ENCODE peak calls at places on chromosomes 12 and 14, in eight cellular contexts. C, X, J, Z, F, T, V and G are unnamed samples.

GRCh38 chr12:4032906-4033628 is 159.9 kb upstream of the PARP11 start:
- DNase-seq in C (no peak), X (peak), J (no peak), Z (peak), F (no peak), T (no peak), V (no peak), G (no peak)

GRCh38 chr14:95072310-95072709 is 85.0 kb downstream of the DICER1 start:
- DNase-seq in C (no peak), X (no peak), J (no peak), Z (no peak), F (no peak), T (no peak), V (no peak), G (no peak)

GRCh38 chr12:65779091-65779642 is 45.1 kb upstream of the HMGA2 start:
- DNase-seq in C (no peak), X (peak), J (no peak), Z (no peak), F (no peak), T (peak), V (peak), G (no peak)

GRCh38 chr14:21846227-21846885 is 172.7 kb upstream of the OR4E1 start:
- DNase-seq in C (no peak), X (no peak), J (peak), Z (no peak), F (no peak), T (no peak), V (peak), G (no peak)

GRCh38 chr14:95340201-95340697 is 20.5 kb upstream of the CLMN start:
- DNase-seq in C (no peak), X (no peak), J (peak), Z (no peak), F (no peak), T (no peak), V (no peak), G (no peak)

GRCh38 chr12:122847921-122848421 is 12.7 kb downstream of the HIP1R start:
- DNase-seq in C (no peak), X (no peak), J (no peak), Z (no peak), F (no peak), T (no peak), V (no peak), G (peak)

GRCh38 chr12:122980192-122981035 is at the start of gene ARL6IP4:
- DNase-seq in C (peak), X (peak), J (peak), Z (no peak), F (peak), T (peak), V (peak), G (no peak)

GRCh38 chr12:85575115-85576096 is 260.8 kb downstream of the RASSF9 start:
- DNase-seq in C (peak), X (peak), J (no peak), Z (peak), F (no peak), T (peak), V (peak), G (no peak)

GRCh38 chr12:121575952-121576615 is 4.7 kb downstream of the KDM2B start:
- DNase-seq in C (no peak), X (peak), J (no peak), Z (no peak), F (no peak), T (peak), V (peak), G (no peak)

GRCh38 chr14:89425931-89426330 is 8.9 kb upstream of the FOXN3 start:
- DNase-seq in C (no peak), X (peak), J (no peak), Z (peak), F (no peak), T (peak), V (peak), G (no peak)

GRCh38 chr12:53530920-53531319 is 23.6 kb upstream of the NPFF start:
- DNase-seq in C (no peak), X (no peak), J (no peak), Z (no peak), F (no peak), T (no peak), V (no peak), G (no peak)

GRCh38 chr12:51740536-51740935 is 108.0 kb downstream of the FIGNL2 start:
- DNase-seq in C (no peak), X (no peak), J (no peak), Z (no peak), F (no peak), T (no peak), V (no peak), G (no peak)

GRCh38 chr12:120515496-120515895 is 13.5 kb downstream of the COQ5 start:
- DNase-seq in C (no peak), X (no peak), J (no peak), Z (no peak), F (no peak), T (no peak), V (no peak), G (no peak)

GRCh38 chr12:78473136-78473535 is 391.4 kb upstream of the SYT1 start:
- DNase-seq in C (no peak), X (peak), J (no peak), Z (no peak), F (no peak), T (peak), V (peak), G (no peak)

GRCh38 chr12:106794369-106794768 is 19.9 kb downstream of the RIC8B start:
- DNase-seq in C (no peak), X (no peak), J (no peak), Z (no peak), F (no peak), T (no peak), V (no peak), G (no peak)

GRCh38 chr14:103315368-103315911 is 18.6 kb upstream of the EIF5 start:
- DNase-seq in C (no peak), X (peak), J (peak), Z (peak), F (peak), T (peak), V (peak), G (no peak)

GRCh38 chr14:50813544-50813863 is 17.5 kb downstream of the NIN start:
- DNase-seq in C (no peak), X (no peak), J (no peak), Z (no peak), F (no peak), T (peak), V (peak), G (no peak)

DNA sequence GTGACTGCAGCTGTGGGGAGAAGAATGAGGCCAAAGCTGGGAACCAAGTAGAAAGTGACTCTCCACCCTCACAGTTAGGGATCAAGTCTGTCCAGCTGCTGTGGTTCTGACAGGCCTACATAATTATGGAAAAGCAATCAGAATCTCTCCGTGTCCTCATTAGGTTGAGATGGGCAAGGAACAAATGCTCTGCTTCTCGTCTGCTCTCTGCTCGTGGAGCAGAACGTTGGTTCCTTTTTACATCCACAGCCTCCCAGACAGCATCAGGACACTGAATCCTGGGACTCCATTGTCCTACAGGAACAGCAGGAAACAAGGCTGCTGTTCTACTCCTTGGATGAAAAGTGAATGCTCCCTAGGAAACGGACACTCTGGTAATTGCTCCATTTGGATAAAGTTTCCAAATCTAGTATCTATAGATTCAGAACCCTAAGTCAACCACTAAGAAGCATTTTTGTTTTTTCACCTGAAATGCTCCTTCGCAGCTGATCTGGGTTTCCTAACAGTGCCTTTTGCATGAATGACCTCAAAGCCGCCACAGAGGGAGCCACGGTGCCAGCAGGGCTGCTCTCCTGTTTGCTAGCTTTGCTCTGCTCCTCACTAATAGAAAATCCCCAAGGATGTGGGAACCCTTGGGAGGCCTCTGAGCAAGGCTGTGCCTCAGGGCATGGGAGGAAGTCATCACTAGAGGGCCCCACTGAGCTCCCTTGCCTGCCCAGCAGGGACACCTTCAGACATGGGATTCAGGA is 102.0 kb downstream of the EGLN3 start:
- DNase-seq in C (no peak), X (peak), J (peak), Z (no peak), F (no peak), T (peak), V (peak), G (no peak)
- TF ChIP-seq CTCF in C (no peak), X (peak), J (peak), Z (no peak), F (peak), T (peak), V (peak), G (peak)

GRCh38 chr14:75794615-75795038 is 133.6 kb downstream of the TTLL5 start:
- DNase-seq in C (no peak), X (peak), J (no peak), Z (no peak), F (no peak), T (peak), V (peak), G (no peak)
- TF ChIP-seq CTCF in C (no peak), X (peak), J (no peak), Z (no peak), F (no peak), T (peak), V (peak), G (peak)

GRCh38 chr14:64478634-64479250 is 13.4 kb downstream of the AKAP5 start:
- DNase-seq in C (no peak), X (peak), J (no peak), Z (no peak), F (no peak), T (peak), V (peak), G (no peak)
- TF ChIP-seq CTCF in C (no peak), X (peak), J (peak), Z (no peak), F (no peak), T (peak), V (peak), G (peak)

GRCh38 chr12:45216983-45217485 is 1.1 kb downstream of the ANO6 start:
- DNase-seq in C (no peak), X (no peak), J (no peak), Z (no peak), F (no peak), T (no peak), V (no peak), G (no peak)
- TF ChIP-seq CTCF in C (no peak), X (no peak), J (no peak), Z (no peak), F (no peak), T (no peak), V (no peak), G (peak)

DNA sequence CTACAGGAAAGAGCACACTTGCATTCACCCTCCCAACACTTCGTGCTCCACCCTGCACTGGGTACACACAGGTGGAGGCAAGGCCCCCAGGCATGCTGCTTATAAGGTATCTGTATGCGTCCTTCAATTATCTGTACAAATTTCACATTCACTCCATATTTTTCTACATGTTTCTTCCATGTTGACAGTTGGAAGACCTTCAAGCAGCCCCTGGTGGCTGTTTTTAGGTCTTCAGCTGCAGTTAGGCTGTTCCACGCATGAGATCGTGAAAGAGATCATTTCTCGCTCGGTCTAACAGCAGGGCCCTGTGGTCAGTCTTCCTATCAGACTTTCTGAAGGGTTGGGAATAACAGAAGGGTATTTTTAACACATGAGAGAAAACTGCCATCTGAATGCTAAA is 47.1 kb downstream of the PLXNC1 start:
- DNase-seq in C (no peak), X (no peak), J (no peak), Z (no peak), F (no peak), T (no peak), V (no peak), G (no peak)
- TF ChIP-seq CTCF in C (no peak), X (no peak), J (no peak), Z (no peak), F (no peak), T (peak), V (no peak), G (no peak)

DNA sequence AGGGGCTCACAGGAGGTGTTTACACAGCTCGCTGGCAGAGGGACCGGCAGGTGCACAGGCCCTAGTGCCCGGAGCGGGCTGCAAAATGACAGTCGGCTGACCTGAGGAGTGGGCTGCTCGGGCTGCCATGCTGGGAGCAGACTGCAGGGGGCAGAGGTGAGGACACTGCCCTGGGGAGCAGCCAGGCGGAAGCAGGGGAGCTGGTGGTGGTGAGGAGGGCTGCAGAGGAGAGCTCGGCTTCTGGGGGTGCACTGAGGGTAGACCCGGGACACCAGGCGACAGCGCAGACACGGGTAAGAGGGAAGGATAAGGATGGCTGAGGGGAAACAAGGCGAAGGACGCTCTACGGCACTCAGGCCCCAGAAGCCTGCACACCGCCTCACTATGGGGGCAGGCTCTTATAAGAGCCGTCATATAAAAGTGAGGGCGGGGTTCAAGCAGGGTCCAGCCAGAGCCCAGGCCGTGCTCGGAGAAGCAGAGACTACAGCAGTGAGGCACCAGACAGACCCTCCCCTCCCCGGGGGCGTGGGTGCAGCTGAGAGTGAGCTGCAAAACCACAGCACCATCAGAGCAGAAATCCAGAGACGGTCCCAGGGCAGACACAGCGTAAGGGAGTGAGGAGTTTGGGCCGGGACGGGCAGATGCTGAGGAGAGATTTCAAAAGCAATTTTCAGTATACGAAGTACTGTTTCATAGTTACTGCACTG is 62.5 kb downstream of the CCDC88C start:
- DNase-seq in C (no peak), X (no peak), J (no peak), Z (no peak), F (no peak), T (no peak), V (no peak), G (peak)
- TF ChIP-seq CTCF in C (no peak), X (peak), J (no peak), Z (no peak), F (no peak), T (peak), V (peak), G (peak)